ENCODE peak calls at places on chromosome 18, in five cellular contexts. J, V, D, H and G are unnamed samples.
A peak's percentile ranks its signal among the peaks of the same experiment; 100 is the strongest.

GRCh38 chr18:3690682-3691066 is 240.7 kb downstream of the TGIF1 start:
- DNase-seq in D (no peak), J (no peak), V (no peak), H (no peak), G (no peak)

GRCh38 chr18:49011291-49011746 is 60.6 kb upstream of the SMAD7 start:
- DNase-seq in J (no peak), V (no peak), H (no peak), D (no peak), G (no peak)

GRCh38 chr18:11808001-11808855 is 43.0 kb upstream of the CHMP1B start:
- DNase-seq in J (no peak), D (no peak), V (no peak), H (peak; percentile 80), G (no peak)

GRCh38 chr18:74525741-74526140 is 8.6 kb upstream of the CNDP1 start:
- DNase-seq in D (no peak), J (no peak), H (no peak), V (no peak), G (no peak)

GRCh38 chr18:55534547-55534946 is 53.4 kb downstream of the TCF4 start:
- DNase-seq in H (no peak), V (no peak), D (no peak), J (no peak), G (no peak)

GRCh38 chr18:62346327-62347090 is 21.4 kb downstream of the TNFRSF11A start:
- DNase-seq in H (no peak), J (no peak), V (no peak), D (no peak), G (no peak)

GRCh38 chr18:78125497-78125896 is 854.1 kb upstream of the SALL3 start:
- DNase-seq in V (no peak), D (no peak), J (no peak), H (no peak), G (no peak)

GRCh38 chr18:67410671-67411070 is 105.8 kb downstream of the DSEL start:
- DNase-seq in V (no peak), D (no peak), J (no peak), H (no peak), G (no peak)

GRCh38 chr18:29652797-29653196 is 1389.7 kb downstream of the DSC3 start:
- DNase-seq in D (no peak), J (no peak), V (no peak), H (no peak), G (no peak)

GRCh38 chr18:13810950-13811485 is 12.9 kb upstream of the MC5R start:
- DNase-seq in J (no peak), V (no peak), D (no peak), H (no peak), G (no peak)

GRCh38 chr18:67451952-67452351 is 64.6 kb downstream of the DSEL start:
- DNase-seq in V (no peak), D (no peak), H (no peak), J (no peak), G (no peak)

GRCh38 chr18:50928551-50928950 is 39.3 kb upstream of the ELAC1 start:
- DNase-seq in H (no peak), V (no peak), J (no peak), D (no peak), G (no peak)